ENCODE peak calls at places on chromosomes 5 and 9, in six cellular contexts. U is H1; Z is Caco-2; L is CD8-positive, alpha-beta T cell; G is WERI-Rb-1; F is AG09309. H is an unnamed sample.

GRCh38 chr9:134796882-134797281 is 83.7 kb upstream of the FCN2 start:
- DNase-seq in U (no peak), Z (no peak), L (no peak), G (no peak), F (no peak), H (no peak)

GRCh38 chr5:177304392-177305119 is 957 bp downstream of the PRELID1 start:
- DNase-seq in U (no peak), Z (no peak), L (no peak), G (no peak), F (no peak), H (no peak)

GRCh38 chr5:167853421-167853820 is 438.0 kb upstream of the WWC1 start:
- DNase-seq in U (no peak), Z (no peak), L (no peak), G (no peak), F (peak), H (peak)

GRCh38 chr9:136806631-136807201 is 1.0 kb upstream of the RABL6 start:
- DNase-seq in U (no peak), Z (no peak), L (no peak), G (no peak), F (no peak), H (no peak)

GRCh38 chr9:38003230-38003629 is 65.8 kb downstream of the SHB start:
- DNase-seq in U (no peak), Z (no peak), L (peak), G (no peak), F (no peak), H (no peak)

GRCh38 chr5:147568710-147569109 is 58.8 kb upstream of the DPYSL3 start:
- DNase-seq in U (no peak), Z (no peak), L (no peak), G (no peak), F (no peak), H (no peak)

GRCh38 chr5:150615141-150615699 is 25.2 kb upstream of the SYNPO start:
- DNase-seq in U (no peak), Z (no peak), L (no peak), G (peak), F (no peak), H (no peak)

GRCh38 chr5:132259061-132259851 is 1.8 kb downstream of the PDLIM4 start:
- DNase-seq in U (no peak), Z (no peak), L (no peak), G (peak), F (peak), H (peak)

GRCh38 chr5:54881286-54882005 is 103.9 kb downstream of the ESM1 start:
- DNase-seq in U (no peak), Z (no peak), L (peak), G (no peak), F (no peak), H (no peak)

GRCh38 chr9:20473566-20474116 is 148.7 kb downstream of the MLLT3 start:
- DNase-seq in U (no peak), Z (no peak), L (no peak), G (no peak), F (no peak), H (no peak)

GRCh38 chr5:86896916-86897315 is 279.2 kb downstream of the COX7C start:
- DNase-seq in U (no peak), Z (no peak), L (no peak), G (no peak), F (no peak), H (no peak)

GRCh38 chr5:133967124-133967523 is 1.3 kb downstream of the C5orf15 start:
- DNase-seq in U (no peak), Z (no peak), L (no peak), G (no peak), F (no peak), H (no peak)

GRCh38 chr5:32095261-32095671 is 78.9 kb downstream of the GOLPH3 start:
- DNase-seq in U (no peak), Z (no peak), L (no peak), G (no peak), F (no peak), H (no peak)

GRCh38 chr9:84862786-84863185 is 193.3 kb downstream of the NTRK2 start:
- DNase-seq in U (peak), Z (no peak), L (no peak), G (no peak), F (no peak), H (no peak)

GRCh38 chr5:122772446-122772845 is 2.4 kb upstream of the SNX2 start:
- DNase-seq in U (no peak), Z (peak), L (no peak), G (no peak), F (no peak), H (no peak)

GRCh38 chr5:36172593-36172992 is 20.7 kb downstream of the SKP2 start:
- DNase-seq in U (no peak), Z (no peak), L (no peak), G (no peak), F (no peak), H (no peak)

GRCh38 chr5:145887976-145888574 is 15.3 kb upstream of the GRXCR2 start:
- DNase-seq in U (peak), Z (peak), L (no peak), G (peak), F (no peak), H (no peak)

GRCh38 chr5:4924581-4924980 is 215.5 kb upstream of the ADAMTS16 start:
- DNase-seq in U (no peak), Z (no peak), L (no peak), G (no peak), F (peak), H (no peak)

GRCh38 chr9:37992924-37993349 is 76.1 kb downstream of the SHB start:
- DNase-seq in U (no peak), Z (no peak), L (no peak), G (no peak), F (no peak), H (no peak)

GRCh38 chr5:140833993-140834392 is at the start of gene PCDHA7:
- DNase-seq in U (no peak), Z (no peak), L (no peak), G (no peak), F (no peak), H (no peak)

GRCh38 chr5:31776976-31777651 is 138.2 kb downstream of the PDZD2 start:
- DNase-seq in U (no peak), Z (no peak), L (no peak), G (no peak), F (no peak), H (no peak)

GRCh38 chr5:178380541-178381074 is 148.0 kb upstream of the PHYKPL start:
- DNase-seq in U (no peak), Z (no peak), L (no peak), G (no peak), F (no peak), H (no peak)

GRCh38 chr5:140569197-140569596 is 4.6 kb downstream of the SLC35A4 start:
- DNase-seq in U (no peak), Z (no peak), L (no peak), G (no peak), F (no peak), H (no peak)

GRCh38 chr9:21506910-21507795 is 25.0 kb upstream of the IFNE start:
- DNase-seq in U (no peak), Z (peak), L (no peak), G (no peak), F (peak), H (peak)

GRCh38 chr9:134187110-134187531 is 22.8 kb upstream of the RNU6ATAC start:
- DNase-seq in U (no peak), Z (no peak), L (no peak), G (peak), F (no peak), H (no peak)

GRCh38 chr5:154652746-154653417 is 102.3 kb upstream of the LARP1 start:
- DNase-seq in U (no peak), Z (peak), L (no peak), G (no peak), F (no peak), H (no peak)

GRCh38 chr9:97578846-97579245 is 54.3 kb downstream of the TSTD2 start:
- DNase-seq in U (no peak), Z (no peak), L (no peak), G (no peak), F (no peak), H (no peak)

GRCh38 chr5:16690243-16690839 is 73.5 kb upstream of the RETREG1 start:
- DNase-seq in U (no peak), Z (peak), L (no peak), G (peak), F (no peak), H (no peak)

GRCh38 chr5:112338681-112339337 is 80.3 kb downstream of the EPB41L4A start:
- DNase-seq in U (no peak), Z (no peak), L (no peak), G (no peak), F (no peak), H (no peak)

GRCh38 chr9:83418283-83418682 is 119.9 kb downstream of the FRMD3 start:
- DNase-seq in U (no peak), Z (no peak), L (no peak), G (no peak), F (no peak), H (no peak)

GRCh38 chr5:111755264-111755941 is 1.6 kb downstream of the NREP start:
- DNase-seq in U (no peak), Z (no peak), L (no peak), G (no peak), F (no peak), H (no peak)

GRCh38 chr5:29504411-29504810 is 1689.1 kb upstream of the CDH6 start:
- DNase-seq in U (no peak), Z (no peak), L (no peak), G (no peak), F (no peak), H (no peak)

GRCh38 chr9:122286764-122287163 is 22.1 kb downstream of the MRRF start:
- DNase-seq in U (no peak), Z (no peak), L (no peak), G (no peak), F (no peak), H (no peak)

GRCh38 chr9:122281368-122281767 is 16.7 kb downstream of the MRRF start:
- DNase-seq in U (no peak), Z (no peak), L (no peak), G (no peak), F (no peak), H (no peak)

GRCh38 chr9:122291458-122291857 is 26.8 kb downstream of the MRRF start:
- DNase-seq in U (no peak), Z (no peak), L (no peak), G (no peak), F (no peak), H (no peak)

GRCh38 chr9:122287214-122287613 is 22.5 kb downstream of the MRRF start:
- DNase-seq in U (no peak), Z (no peak), L (no peak), G (no peak), F (no peak), H (no peak)
- H3K4me3 ChIP-seq in U (no peak), Z (no peak), L (no peak), G (no peak), F (no peak), H (no peak)

DNA sequence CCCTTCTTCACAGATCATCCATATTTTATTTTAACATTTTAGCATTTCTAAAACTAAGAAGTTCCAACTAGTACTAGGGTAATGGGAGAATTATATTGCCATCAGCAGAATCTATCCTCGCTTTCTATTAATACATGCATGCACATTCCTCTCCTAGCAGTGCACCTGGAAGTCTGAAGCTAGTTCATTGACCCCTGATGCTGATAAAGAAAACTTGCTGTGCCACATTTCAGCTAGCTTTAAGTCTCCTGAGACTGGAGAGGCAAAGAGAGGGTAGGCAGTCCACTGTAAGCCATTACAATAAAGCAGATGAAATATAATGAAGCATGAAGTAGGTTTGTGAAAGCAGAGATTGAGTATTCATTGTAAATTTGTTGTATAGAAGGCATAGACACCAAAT is 15.8 kb downstream of the MINAR2 start:
- DNase-seq in U (no peak), Z (no peak), L (no peak), G (no peak), F (no peak), H (no peak)
- TF ChIP-seq CTCF in U (no peak), Z (no peak), L (no peak), G (no peak), F (no peak), H (no peak)

GRCh38 chr5:120615967-120616645 is 152.0 kb downstream of the PRR16 start:
- DNase-seq in U (no peak), Z (no peak), L (no peak), G (no peak), F (no peak), H (peak)
- H3K4me3 ChIP-seq in U (no peak), Z (no peak), L (no peak), G (no peak), F (no peak), H (no peak)

DNA sequence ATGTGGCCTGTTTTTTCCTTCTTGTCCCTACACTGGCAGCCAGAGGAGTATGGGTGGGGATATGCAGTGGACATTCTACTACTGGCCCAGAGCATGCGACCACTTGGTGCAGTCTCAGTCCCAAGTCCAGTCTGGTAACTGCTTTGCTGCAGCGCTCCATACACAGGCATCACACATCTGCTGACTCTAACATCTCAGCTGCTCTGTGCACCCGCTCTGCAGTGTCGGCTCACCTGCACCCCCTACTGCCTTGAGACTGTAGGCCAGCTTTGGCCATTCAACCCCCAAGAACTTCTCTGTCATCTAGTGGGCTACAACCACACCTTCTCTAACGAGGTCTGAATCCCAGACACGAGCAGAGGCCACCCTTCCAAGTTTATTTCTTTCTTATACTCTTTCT is 46.4 kb upstream of the SLCO6A1 start:
- DNase-seq in U (peak), Z (peak), L (no peak), G (peak), F (no peak), H (no peak)
- TF ChIP-seq CTCF in U (peak), Z (peak), L (no peak), G (peak), F (peak), H (peak)

DNA sequence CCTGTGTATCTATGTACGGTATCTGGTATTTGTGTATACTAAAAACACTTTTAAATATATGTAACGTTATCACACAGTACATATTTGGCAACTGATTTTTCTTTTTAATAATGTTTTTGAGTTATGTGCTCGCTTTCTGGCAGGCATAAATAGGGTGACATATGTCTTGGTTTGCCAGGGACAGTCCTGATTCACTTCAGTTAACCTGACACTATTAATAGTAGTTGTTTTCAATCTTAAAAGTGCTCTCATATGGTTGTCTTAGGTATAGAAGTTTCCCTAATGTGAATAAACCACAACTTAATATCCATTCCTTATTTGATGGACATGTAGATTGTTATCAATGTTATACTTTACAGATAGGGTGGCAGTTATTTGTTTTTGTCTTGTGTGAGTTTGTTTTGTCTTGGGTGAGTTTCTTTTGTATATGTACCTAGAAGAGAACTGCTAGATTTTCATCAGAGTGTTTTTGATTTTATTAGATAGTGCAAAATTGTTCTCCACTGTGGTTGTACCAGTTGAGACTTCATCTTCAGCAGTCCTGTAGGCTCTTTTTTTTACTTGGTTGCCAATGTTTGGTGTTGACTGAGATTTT is 7.9 kb downstream of the G3BP1 start:
- DNase-seq in U (no peak), Z (no peak), L (no peak), G (no peak), F (no peak), H (no peak)
- H3K4me3 ChIP-seq in U (no peak), Z (no peak), L (no peak), G (no peak), F (no peak), H (no peak)

DNA sequence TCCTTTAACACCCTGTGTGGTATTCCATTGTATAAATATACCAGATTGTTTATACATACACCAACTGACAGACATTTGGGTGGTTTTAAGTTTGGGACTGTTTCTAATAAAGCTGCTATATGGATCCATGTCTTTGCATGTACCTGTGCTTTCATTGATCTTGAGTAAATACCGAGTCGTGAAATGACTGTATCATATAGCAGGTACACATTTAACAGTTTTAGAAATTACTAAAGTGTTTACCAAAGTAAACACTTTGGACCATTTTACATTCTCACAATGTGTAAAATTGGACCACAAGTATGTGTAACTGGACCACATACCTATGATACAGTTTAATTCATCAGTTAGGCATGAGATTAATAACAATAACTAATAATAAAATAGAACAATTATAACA is 175.2 kb downstream of the FBXL17 start:
- DNase-seq in U (no peak), Z (no peak), L (no peak), G (no peak), F (no peak), H (no peak)
- TF ChIP-seq CTCF in U (no peak), Z (no peak), L (no peak), G (no peak), F (no peak), H (no peak)